ENCODE peak calls at places on chromosomes 16 and 17, in four cellular contexts. O, K, M and T are unnamed samples.

GRCh38 chr17:82864721-82865240 is 25.0 kb upstream of the ZNF750 start:
- DNase-seq in O (no peak), M (no peak), K (no peak), T (no peak)

GRCh38 chr16:68490829-68491575 is 42.7 kb upstream of the SMPD3 start:
- DNase-seq in M (no peak), O (peak), K (no peak), T (peak)

GRCh38 chr16:26787924-26788323 is 278.8 kb upstream of the C16orf82 start:
- DNase-seq in M (no peak), O (no peak), K (no peak), T (no peak)

GRCh38 chr17:37598145-37598544 is 11.1 kb downstream of the SYNRG start:
- DNase-seq in O (no peak), M (no peak), K (no peak), T (no peak)

GRCh38 chr17:75430159-75430748 is 24.8 kb upstream of the GRB2 start:
- DNase-seq in O (peak), M (no peak), K (no peak), T (no peak)

GRCh38 chr17:41907633-41908539 is 10.9 kb downstream of the ACLY start:
- DNase-seq in O (peak), M (no peak), K (peak), T (no peak)

GRCh38 chr17:79595471-79595870 is 15.4 kb downstream of the RBFOX3 start:
- DNase-seq in K (no peak), O (no peak), M (no peak), T (no peak)

GRCh38 chr17:82871056-82871775 is 31.4 kb upstream of the ZNF750 start:
- DNase-seq in M (no peak), K (no peak), O (no peak), T (no peak)

GRCh38 chr17:62859146-62859545 is 51.0 kb upstream of the MARCHF10 start:
- DNase-seq in M (no peak), K (no peak), O (no peak), T (no peak)

GRCh38 chr17:16977932-16978331 is 6.0 kb upstream of the TNFRSF13B start:
- DNase-seq in M (no peak), O (peak), K (no peak), T (no peak)

DNA sequence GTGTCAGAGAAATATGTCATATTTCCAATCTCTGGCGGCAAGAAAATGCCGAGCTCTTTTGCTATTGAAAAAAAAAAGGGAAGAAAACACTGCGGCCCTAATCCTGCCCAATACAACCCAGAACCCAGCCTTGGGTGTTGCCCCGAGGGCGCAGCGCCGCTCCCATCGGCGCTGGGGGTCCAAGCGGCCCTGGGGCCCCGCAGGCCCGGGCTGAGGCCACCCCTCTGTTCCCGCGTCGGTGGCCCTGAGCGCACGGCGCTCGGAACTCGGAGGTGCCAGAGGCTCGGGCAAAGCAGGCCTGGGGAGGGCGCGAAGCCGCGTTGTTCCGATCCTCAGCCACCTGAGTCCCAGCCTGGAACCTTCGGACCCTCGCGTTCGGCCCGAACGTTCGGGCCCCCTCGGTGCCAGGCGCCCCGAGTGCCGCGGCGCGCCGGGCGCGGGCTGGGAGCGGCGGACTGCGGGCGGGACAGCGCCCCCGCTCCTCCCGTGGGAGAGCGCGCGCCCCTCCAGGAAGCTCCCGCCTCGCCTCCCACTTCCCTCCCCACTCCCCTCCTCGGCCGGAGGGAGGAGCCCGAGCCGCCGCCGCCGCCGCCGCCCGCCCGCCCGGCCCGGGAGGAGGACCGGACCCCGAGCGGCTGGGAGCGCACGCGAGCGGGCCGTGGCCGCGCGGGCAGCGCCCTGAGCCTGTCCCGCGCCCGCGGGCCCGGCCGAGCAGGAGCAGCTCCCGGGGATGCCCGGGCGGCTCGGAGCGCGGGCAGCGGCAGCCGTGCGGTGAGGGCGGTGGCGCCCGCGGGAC is at the start of gene CPNE2:
- DNase-seq in O (no peak), K (peak), M (no peak), T (no peak)
- TF ChIP-seq CTCF in O (no peak), K (no peak), M (no peak), T (no peak)

DNA sequence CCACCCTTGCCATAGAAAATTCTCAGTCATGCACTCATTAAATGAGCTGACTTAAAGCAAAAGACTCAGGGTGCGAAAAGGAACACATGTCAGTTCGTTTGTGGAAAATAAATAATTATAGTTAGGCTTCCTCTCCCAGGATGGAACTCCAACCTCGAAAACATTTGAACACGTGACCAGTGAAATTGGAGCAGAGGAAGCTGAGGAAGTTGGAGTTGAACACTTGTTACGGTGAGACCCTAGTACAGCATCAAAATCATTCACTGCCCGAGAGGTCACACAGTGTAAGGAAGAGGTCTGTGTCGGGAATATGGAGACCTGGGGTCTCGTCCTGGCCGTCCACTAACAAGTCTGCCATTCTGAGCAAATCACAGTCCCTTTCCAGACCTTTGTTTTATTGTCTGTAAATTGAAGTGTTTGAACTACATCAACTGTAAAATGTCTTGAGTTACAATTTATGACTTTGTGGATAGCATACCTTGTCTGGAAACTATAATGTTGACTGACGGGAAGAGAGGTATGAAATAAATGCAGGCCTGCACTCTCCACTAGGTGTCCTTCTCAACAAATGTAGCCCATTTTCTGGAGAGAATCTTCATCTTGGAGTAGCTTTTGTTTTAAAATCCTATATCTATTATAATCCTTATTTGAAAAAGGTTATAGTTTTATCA is 7.7 kb downstream of the PSMD7 start:
- DNase-seq in K (no peak), O (no peak), M (no peak), T (no peak)
- TF ChIP-seq CTCF in K (peak), O (peak), M (peak), T (no peak)

GRCh38 chr16:48383204-48383876 is 1.9 kb downstream of the SIAH1 start:
- DNase-seq in K (no peak), M (no peak), O (no peak), T (no peak)
- TF ChIP-seq CTCF in K (no peak), M (no peak), O (no peak), T (no peak)

DNA sequence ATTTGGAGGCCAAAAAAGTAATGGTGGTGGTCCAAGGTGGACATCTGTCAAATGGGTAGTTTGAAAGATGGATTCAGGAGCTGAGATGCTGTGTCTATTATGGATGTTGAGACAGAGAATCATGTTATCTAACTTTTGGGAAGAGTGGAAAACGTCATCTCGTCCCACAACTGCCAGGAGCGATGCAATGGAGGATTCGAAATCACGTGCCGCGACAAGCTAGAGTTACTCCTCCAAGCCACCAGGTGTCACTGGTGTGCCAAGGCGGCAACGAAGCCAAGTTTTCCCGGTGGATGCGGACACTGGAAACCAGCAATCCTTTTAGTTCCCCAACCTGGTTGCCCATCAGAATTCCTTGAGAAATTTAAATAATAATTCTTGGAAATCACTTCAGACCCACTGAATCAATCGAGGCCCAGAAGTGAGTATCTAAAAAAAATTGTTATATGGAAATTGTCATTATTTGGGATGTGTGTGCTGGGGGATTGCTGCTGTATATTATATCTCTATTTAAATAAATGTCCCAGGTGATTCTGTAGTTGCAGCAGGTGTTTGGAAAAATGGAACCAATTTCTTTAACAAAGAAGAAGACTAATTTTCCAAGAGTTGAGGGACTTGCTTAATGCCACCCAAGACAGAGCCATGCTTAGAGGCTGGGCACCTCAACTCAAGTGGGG is 206.1 kb downstream of the HAPSTR1 start:
- DNase-seq in M (no peak), O (no peak), K (peak), T (no peak)
- TF ChIP-seq CTCF in M (no peak), O (peak), K (peak), T (no peak)